ENCODE peak calls at places on chromosome 4, in four cellular contexts. One of them, this sample, is unnamed.

GRCh38 chr4:27807207-27807606 is 946.6 kb downstream of the STIM2 start:
- DNase-seq in cardiac fibroblast: no peak
- DNase-seq in globus pallidus: no peak
- DNase-seq in neuronal stem cell: no peak
- DNase-seq in this sample: no peak

GRCh38 chr4:164956766-164957643 is 20.5 kb downstream of the TRIM61 start:
- DNase-seq in globus pallidus: peak
- DNase-seq in neuronal stem cell: peak
- DNase-seq in cardiac fibroblast: peak
- DNase-seq in this sample: peak

GRCh38 chr4:175470141-175470540 is 341.9 kb downstream of the GPM6A start:
- DNase-seq in globus pallidus: no peak
- DNase-seq in neuronal stem cell: no peak
- DNase-seq in cardiac fibroblast: peak
- DNase-seq in this sample: no peak

GRCh38 chr4:22385615-22386014 is 130.3 kb downstream of the ADGRA3 start:
- DNase-seq in cardiac fibroblast: peak
- DNase-seq in neuronal stem cell: no peak
- DNase-seq in globus pallidus: no peak
- DNase-seq in this sample: peak

GRCh38 chr4:53592686-53593641 is 1.7 kb upstream of the LNX1 start:
- DNase-seq in globus pallidus: no peak
- DNase-seq in cardiac fibroblast: peak
- DNase-seq in neuronal stem cell: no peak
- DNase-seq in this sample: peak

GRCh38 chr4:177339794-177340374 is 30.2 kb downstream of the NEIL3 start:
- DNase-seq in globus pallidus: peak
- DNase-seq in cardiac fibroblast: peak
- DNase-seq in neuronal stem cell: no peak
- DNase-seq in this sample: peak

GRCh38 chr4:176584031-176584430 is 208.7 kb downstream of the VEGFC start:
- DNase-seq in cardiac fibroblast: peak
- DNase-seq in neuronal stem cell: no peak
- DNase-seq in globus pallidus: no peak
- DNase-seq in this sample: no peak

GRCh38 chr4:124526760-124527159 is 185.8 kb downstream of the ANKRD50 start:
- DNase-seq in globus pallidus: no peak
- DNase-seq in neuronal stem cell: no peak
- DNase-seq in cardiac fibroblast: no peak
- DNase-seq in this sample: no peak

GRCh38 chr4:10582059-10582686 is 102.4 kb downstream of the CLNK start:
- DNase-seq in globus pallidus: peak
- DNase-seq in neuronal stem cell: peak
- DNase-seq in cardiac fibroblast: peak
- DNase-seq in this sample: peak

GRCh38 chr4:38856046-38856445 is 571 bp downstream of the TLR6 start:
- DNase-seq in globus pallidus: peak
- DNase-seq in neuronal stem cell: no peak
- DNase-seq in cardiac fibroblast: no peak
- DNase-seq in this sample: no peak

GRCh38 chr4:111639876-111640275 is 505.4 kb upstream of the FAM241A start:
- DNase-seq in globus pallidus: no peak
- DNase-seq in neuronal stem cell: no peak
- DNase-seq in cardiac fibroblast: peak
- DNase-seq in this sample: peak

GRCh38 chr4:150593996-150594395 is 12.0 kb downstream of the MAB21L2 start:
- DNase-seq in cardiac fibroblast: peak
- DNase-seq in globus pallidus: no peak
- DNase-seq in neuronal stem cell: no peak
- DNase-seq in this sample: no peak

GRCh38 chr4:151933122-151933827 is 172.5 kb upstream of the GATB start:
- DNase-seq in neuronal stem cell: no peak
- DNase-seq in globus pallidus: no peak
- DNase-seq in cardiac fibroblast: no peak
- DNase-seq in this sample: no peak

GRCh38 chr4:123479944-123480343 is 83.3 kb downstream of the SPRY1 start:
- DNase-seq in globus pallidus: no peak
- DNase-seq in neuronal stem cell: no peak
- DNase-seq in cardiac fibroblast: peak
- DNase-seq in this sample: peak

GRCh38 chr4:137367608-137368007 is 164.7 kb downstream of the PCDH18 start:
- DNase-seq in globus pallidus: no peak
- DNase-seq in neuronal stem cell: no peak
- DNase-seq in cardiac fibroblast: peak
- DNase-seq in this sample: peak

GRCh38 chr4:52914051-52914605 is 52.0 kb downstream of the RASL11B start:
- DNase-seq in cardiac fibroblast: peak
- DNase-seq in neuronal stem cell: no peak
- DNase-seq in globus pallidus: no peak
- DNase-seq in this sample: peak

GRCh38 chr4:144740316-144740715 is 94.4 kb downstream of the HHIP start:
- DNase-seq in globus pallidus: no peak
- DNase-seq in neuronal stem cell: no peak
- DNase-seq in cardiac fibroblast: peak
- DNase-seq in this sample: peak

GRCh38 chr4:119854364-119854763 is 212.3 kb downstream of the MAD2L1 start:
- DNase-seq in globus pallidus: no peak
- DNase-seq in neuronal stem cell: no peak
- DNase-seq in cardiac fibroblast: no peak
- DNase-seq in this sample: no peak

GRCh38 chr4:120132935-120133334 is 66.3 kb upstream of the MAD2L1 start:
- DNase-seq in globus pallidus: no peak
- DNase-seq in cardiac fibroblast: peak
- DNase-seq in neuronal stem cell: no peak
- DNase-seq in this sample: peak

GRCh38 chr4:56283394-56283793 is 103.9 kb downstream of the AASDH start:
- DNase-seq in neuronal stem cell: no peak
- DNase-seq in cardiac fibroblast: no peak
- DNase-seq in globus pallidus: no peak
- DNase-seq in this sample: no peak

GRCh38 chr4:4856071-4857000 is 3.1 kb upstream of the MSX1 start:
- DNase-seq in neuronal stem cell: no peak
- DNase-seq in globus pallidus: no peak
- DNase-seq in cardiac fibroblast: no peak
- DNase-seq in this sample: no peak

GRCh38 chr4:52861879-52862604 is at the start of gene RASL11B:
- DNase-seq in neuronal stem cell: peak
- DNase-seq in cardiac fibroblast: peak
- DNase-seq in globus pallidus: peak
- DNase-seq in this sample: peak

GRCh38 chr4:62250100-62250499 is 1050.0 kb downstream of the ADGRL3 start:
- DNase-seq in cardiac fibroblast: no peak
- DNase-seq in neuronal stem cell: no peak
- DNase-seq in globus pallidus: no peak
- DNase-seq in this sample: no peak

GRCh38 chr4:108018038-108018883 is 28.6 kb downstream of the HADH start:
- DNase-seq in neuronal stem cell: peak
- DNase-seq in cardiac fibroblast: peak
- DNase-seq in globus pallidus: peak
- DNase-seq in this sample: peak

GRCh38 chr4:34323549-34324325 is 1920.6 kb downstream of the ARAP2 start:
- DNase-seq in neuronal stem cell: no peak
- DNase-seq in cardiac fibroblast: peak
- DNase-seq in globus pallidus: no peak
- DNase-seq in this sample: peak

GRCh38 chr4:8117278-8117682 is 41.3 kb downstream of the ABLIM2 start:
- DNase-seq in globus pallidus: no peak
- DNase-seq in neuronal stem cell: no peak
- DNase-seq in cardiac fibroblast: peak
- DNase-seq in this sample: peak

GRCh38 chr4:128854433-128854832 is 44.9 kb downstream of the JADE1 start:
- DNase-seq in cardiac fibroblast: peak
- DNase-seq in globus pallidus: no peak
- DNase-seq in neuronal stem cell: no peak
- DNase-seq in this sample: no peak

GRCh38 chr4:40333921-40334352 is 1.2 kb upstream of the CHRNA9 start:
- DNase-seq in globus pallidus: no peak
- DNase-seq in neuronal stem cell: no peak
- DNase-seq in cardiac fibroblast: peak
- DNase-seq in this sample: peak

GRCh38 chr4:7824218-7824617 is 115.4 kb downstream of the AFAP1 start:
- DNase-seq in globus pallidus: no peak
- DNase-seq in cardiac fibroblast: no peak
- DNase-seq in neuronal stem cell: no peak
- DNase-seq in this sample: no peak

GRCh38 chr4:168825975-168826374 is 184.1 kb downstream of the CBR4 start:
- DNase-seq in cardiac fibroblast: no peak
- DNase-seq in neuronal stem cell: no peak
- DNase-seq in globus pallidus: no peak
- DNase-seq in this sample: no peak

GRCh38 chr4:84491420-84491819 is 7.7 kb downstream of the NKX6-1 start:
- DNase-seq in neuronal stem cell: no peak
- DNase-seq in cardiac fibroblast: no peak
- DNase-seq in globus pallidus: no peak
- DNase-seq in this sample: no peak

GRCh38 chr4:157012296-157012695 is 40.7 kb upstream of the PDGFC start:
- DNase-seq in cardiac fibroblast: no peak
- DNase-seq in neuronal stem cell: no peak
- DNase-seq in globus pallidus: no peak
- DNase-seq in this sample: no peak

GRCh38 chr4:85573270-85573669 is 98.3 kb downstream of the ARHGAP24 start:
- DNase-seq in cardiac fibroblast: no peak
- DNase-seq in neuronal stem cell: no peak
- DNase-seq in globus pallidus: no peak
- DNase-seq in this sample: no peak

This sample was measured in epithelial cell of esophagus.